ENCODE peak calls at places on chromosomes 16 and 17, in eight cellular contexts. Z, V, M, D, F, N, B and U are unnamed samples.

GRCh38 chr16:86201746-86202145 is 302.8 kb downstream of the IRF8 start:
- DNase-seq in Z (no peak), V (no peak), M (no peak), D (no peak), F (no peak), N (no peak), B (no peak), U (no peak)

GRCh38 chr16:87584975-87585374 is 17.3 kb upstream of the JPH3 start:
- DNase-seq in Z (no peak), V (no peak), M (no peak), D (no peak), F (no peak), N (no peak), B (no peak), U (no peak)

GRCh38 chr16:2025251-2025650 is 1.5 kb upstream of the NHERF2 start:
- DNase-seq in Z (no peak), V (no peak), M (no peak), D (no peak), F (no peak), N (no peak), B (no peak), U (no peak)

GRCh38 chr17:51999654-52000053 is 158.9 kb downstream of the CA10 start:
- DNase-seq in Z (no peak), V (no peak), M (no peak), D (no peak), F (no peak), N (no peak), B (no peak), U (no peak)

GRCh38 chr16:21656795-21657768 is 4.7 kb upstream of the IGSF6 start:
- DNase-seq in Z (peak), V (peak), M (peak), D (no peak), F (no peak), N (no peak), B (no peak), U (no peak)

GRCh38 chr17:47846741-47847340 is 4.1 kb downstream of the SP6 start:
- DNase-seq in Z (no peak), V (no peak), M (no peak), D (no peak), F (no peak), N (no peak), B (no peak), U (no peak)

GRCh38 chr16:54651440-54651839 is 279.2 kb upstream of the IRX5 start:
- DNase-seq in Z (no peak), V (no peak), M (no peak), D (no peak), F (no peak), N (no peak), B (no peak), U (no peak)

GRCh38 chr16:68490829-68491575 is 42.7 kb upstream of the SMPD3 start:
- DNase-seq in Z (peak), V (peak), M (peak), D (peak), F (peak), N (no peak), B (peak), U (no peak)

GRCh38 chr16:720990-721764 is at the start of gene ANTKMT:
- DNase-seq in Z (peak), V (peak), M (peak), D (no peak), F (peak), N (peak), B (peak), U (peak)

GRCh38 chr16:65249768-65250167 is 127.9 kb upstream of the CDH11 start:
- DNase-seq in Z (peak), V (peak), M (no peak), D (peak), F (no peak), N (peak), B (no peak), U (no peak)

GRCh38 chr17:63955232-63955631 is 17.5 kb downstream of the SCN4A start:
- DNase-seq in Z (no peak), V (no peak), M (no peak), D (no peak), F (no peak), N (no peak), B (no peak), U (no peak)

GRCh38 chr17:63950940-63951907 is 19.1 kb upstream of the CD79B start:
- DNase-seq in Z (peak), V (peak), M (peak), D (no peak), F (peak), N (no peak), B (peak), U (no peak)

GRCh38 chr17:63955791-63956190 is 16.9 kb downstream of the SCN4A start:
- DNase-seq in Z (no peak), V (no peak), M (no peak), D (no peak), F (no peak), N (no peak), B (no peak), U (no peak)

GRCh38 chr17:63956296-63956920 is 16.3 kb downstream of the SCN4A start:
- DNase-seq in Z (no peak), V (no peak), M (no peak), D (no peak), F (no peak), N (no peak), B (no peak), U (no peak)

DNA sequence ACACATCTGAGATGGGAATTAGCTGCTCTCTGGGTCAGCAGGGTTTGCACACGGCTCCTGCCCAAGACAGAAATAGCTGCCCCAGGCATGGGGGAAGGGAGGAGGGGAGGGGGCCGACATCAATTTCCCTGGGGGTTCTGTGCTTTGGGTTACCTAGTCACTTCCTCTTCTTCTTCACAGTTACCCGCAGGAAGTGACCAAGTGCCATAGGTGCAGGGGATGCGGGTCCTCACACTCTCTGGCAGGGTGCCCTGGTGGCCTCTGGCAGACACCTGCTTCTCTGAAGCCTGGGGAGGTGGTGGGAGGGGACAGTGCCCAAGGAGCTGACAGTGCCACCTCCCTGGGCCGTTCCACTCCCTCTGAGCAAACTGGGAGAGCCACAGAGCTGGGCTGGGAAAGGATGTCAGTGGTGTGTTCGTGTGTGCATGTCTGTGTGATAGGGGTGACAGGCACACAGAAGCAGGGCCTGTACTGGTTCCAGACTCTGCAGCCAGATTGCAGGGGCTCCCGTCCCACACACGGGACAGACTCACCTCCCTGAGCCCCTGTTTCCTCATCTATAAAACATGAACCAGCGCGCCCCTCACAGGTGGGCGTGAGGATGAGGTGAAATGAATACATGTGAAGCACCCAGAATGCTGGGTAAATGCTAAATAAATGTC is 18.2 kb downstream of the SCN4A start:
- DNase-seq in Z (no peak), V (no peak), M (no peak), D (no peak), F (no peak), N (no peak), B (peak), U (peak)
- TF ChIP-seq CTCF in Z (no peak), V (no peak), M (no peak), D (no peak), F (no peak), N (no peak), B (no peak), U (no peak)

GRCh38 chr17:77214328-77214727 is 73.6 kb downstream of the SEC14L1 start:
- DNase-seq in Z (no peak), V (no peak), M (no peak), D (no peak), F (no peak), N (no peak), B (no peak), U (no peak)

GRCh38 chr17:77213778-77214132 is 73.0 kb downstream of the SEC14L1 start:
- DNase-seq in Z (no peak), V (no peak), M (no peak), D (no peak), F (no peak), N (no peak), B (no peak), U (no peak)

GRCh38 chr17:77212833-77213777 is 72.3 kb downstream of the SEC14L1 start:
- DNase-seq in Z (no peak), V (no peak), M (no peak), D (no peak), F (no peak), N (no peak), B (no peak), U (no peak)

GRCh38 chr17:77215281-77215680 is 74.5 kb downstream of the SEC14L1 start:
- DNase-seq in Z (no peak), V (no peak), M (no peak), D (no peak), F (no peak), N (no peak), B (no peak), U (no peak)

DNA sequence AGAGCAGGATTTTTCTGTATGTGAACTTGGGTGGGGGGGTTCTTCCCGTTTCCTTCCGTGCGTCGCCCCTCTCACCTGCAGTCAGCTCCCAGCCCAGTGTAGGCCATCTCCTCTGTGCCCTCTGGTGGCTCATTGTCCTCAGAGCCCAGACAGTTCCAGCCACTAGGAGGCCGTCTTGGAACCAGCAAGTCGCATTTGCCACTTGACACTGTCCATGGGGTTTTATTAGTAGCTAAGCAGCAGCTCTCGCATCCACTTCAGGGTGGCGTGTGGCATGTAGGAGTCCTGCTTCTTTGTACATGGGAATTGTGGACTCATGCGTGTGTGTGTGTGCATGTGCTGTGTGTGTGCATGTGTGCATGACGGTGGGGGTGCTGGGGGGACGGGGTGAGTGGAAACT is 74.0 kb downstream of the SEC14L1 start:
- DNase-seq in Z (peak), V (peak), M (peak), D (no peak), F (no peak), N (no peak), B (peak), U (no peak)
- TF ChIP-seq CTCF in Z (no peak), V (no peak), M (peak), D (no peak), F (peak), N (peak), B (peak), U (peak)

GRCh38 chr17:14805348-14805747 is 459.8 kb downstream of the PMP22 start:
- DNase-seq in Z (no peak), V (no peak), M (peak), D (no peak), F (no peak), N (no peak), B (no peak), U (no peak)
- TF ChIP-seq CTCF in Z (no peak), V (no peak), M (peak), D (no peak), F (no peak), N (no peak), B (no peak), U (no peak)

DNA sequence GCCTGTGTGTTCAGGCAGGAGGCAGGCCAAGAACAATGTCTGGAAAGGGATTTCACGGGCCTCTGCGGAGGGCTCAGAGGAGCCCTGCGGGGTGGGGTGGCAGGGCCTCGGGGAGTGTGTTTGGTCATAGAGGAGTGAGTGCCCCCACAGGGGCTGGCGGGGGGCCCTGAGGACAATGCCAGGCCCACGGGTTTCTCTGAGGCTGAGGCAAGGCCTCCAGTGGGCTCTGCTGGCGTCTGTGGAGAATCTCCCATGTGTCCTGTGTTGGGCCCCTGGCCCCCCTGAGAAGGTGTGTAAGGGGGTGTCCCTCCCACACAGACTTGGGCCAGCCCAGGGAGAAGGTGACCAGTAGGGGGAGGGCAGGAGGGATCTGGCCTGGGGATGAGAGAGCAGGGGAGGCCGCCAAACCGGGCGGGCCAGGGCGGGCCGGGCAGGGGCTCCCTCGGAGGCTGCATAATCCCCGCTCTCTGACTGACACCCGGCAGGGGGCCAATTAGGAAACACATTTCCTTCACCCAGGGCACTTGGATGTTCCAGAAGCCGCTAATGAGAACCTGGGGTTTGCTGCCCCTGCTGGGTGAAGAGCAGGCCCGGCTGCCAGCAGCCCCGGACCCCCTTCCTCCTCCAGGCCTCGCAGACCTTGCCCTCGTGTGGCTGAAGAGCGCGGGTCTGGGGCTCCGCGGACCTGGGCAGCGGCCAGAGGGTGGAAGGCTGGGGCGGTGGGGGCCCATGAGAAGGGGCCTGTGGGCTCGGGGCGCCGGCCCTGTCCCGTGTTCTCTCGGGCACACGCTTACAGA is 204.2 kb downstream of the NTN1 start:
- DNase-seq in Z (no peak), V (no peak), M (no peak), D (no peak), F (no peak), N (no peak), B (no peak), U (no peak)
- TF ChIP-seq CTCF in Z (no peak), V (no peak), M (no peak), D (no peak), F (no peak), N (no peak), B (no peak), U (no peak)

GRCh38 chr17:78343433-78344201 is 16.3 kb downstream of the SOCS3 start:
- DNase-seq in Z (peak), V (peak), M (no peak), D (no peak), F (no peak), N (no peak), B (peak), U (peak)

GRCh38 chr17:78342438-78343098 is 17.3 kb downstream of the SOCS3 start:
- DNase-seq in Z (peak), V (no peak), M (peak), D (no peak), F (no peak), N (no peak), B (no peak), U (peak)

GRCh38 chr17:78343099-78343432 is 16.8 kb downstream of the SOCS3 start:
- DNase-seq in Z (peak), V (peak), M (no peak), D (peak), F (no peak), N (no peak), B (peak), U (no peak)

GRCh38 chr17:78340183-78340955 is 19.5 kb downstream of the SOCS3 start:
- DNase-seq in Z (no peak), V (no peak), M (no peak), D (no peak), F (no peak), N (no peak), B (no peak), U (no peak)

GRCh38 chr17:78341559-78342437 is 18.1 kb downstream of the SOCS3 start:
- DNase-seq in Z (peak), V (peak), M (peak), D (no peak), F (peak), N (peak), B (peak), U (no peak)
- TF ChIP-seq CTCF in Z (no peak), V (no peak), M (no peak), D (no peak), F (no peak), N (no peak), B (no peak), U (no peak)

GRCh38 chr16:17970816-17971291 is 365.7 kb downstream of the NPIPA8 start:
- DNase-seq in Z (peak), V (peak), M (no peak), D (peak), F (no peak), N (no peak), B (no peak), U (no peak)
- TF ChIP-seq CTCF in Z (no peak), V (no peak), M (no peak), D (no peak), F (no peak), N (peak), B (no peak), U (no peak)

GRCh38 chr17:55480907-55481306 is 30.3 kb downstream of the SMIM36 start:
- DNase-seq in Z (no peak), V (no peak), M (no peak), D (no peak), F (no peak), N (no peak), B (no peak), U (no peak)
- TF ChIP-seq CTCF in Z (no peak), V (no peak), M (no peak), D (no peak), F (no peak), N (no peak), B (no peak), U (no peak)

GRCh38 chr16:49767414-49767813 is 88.5 kb downstream of the ZNF423 start:
- DNase-seq in Z (no peak), V (no peak), M (no peak), D (no peak), F (no peak), N (no peak), B (no peak), U (no peak)

GRCh38 chr16:49760815-49761214 is 95.1 kb downstream of the ZNF423 start:
- DNase-seq in Z (no peak), V (no peak), M (no peak), D (no peak), F (no peak), N (no peak), B (no peak), U (no peak)

GRCh38 chr16:49763826-49764225 is 92.1 kb downstream of the ZNF423 start:
- DNase-seq in Z (no peak), V (no peak), M (no peak), D (no peak), F (no peak), N (no peak), B (no peak), U (no peak)

GRCh38 chr16:49767998-49768397 is 87.9 kb downstream of the ZNF423 start:
- DNase-seq in Z (no peak), V (no peak), M (no peak), D (no peak), F (no peak), N (no peak), B (no peak), U (no peak)

DNA sequence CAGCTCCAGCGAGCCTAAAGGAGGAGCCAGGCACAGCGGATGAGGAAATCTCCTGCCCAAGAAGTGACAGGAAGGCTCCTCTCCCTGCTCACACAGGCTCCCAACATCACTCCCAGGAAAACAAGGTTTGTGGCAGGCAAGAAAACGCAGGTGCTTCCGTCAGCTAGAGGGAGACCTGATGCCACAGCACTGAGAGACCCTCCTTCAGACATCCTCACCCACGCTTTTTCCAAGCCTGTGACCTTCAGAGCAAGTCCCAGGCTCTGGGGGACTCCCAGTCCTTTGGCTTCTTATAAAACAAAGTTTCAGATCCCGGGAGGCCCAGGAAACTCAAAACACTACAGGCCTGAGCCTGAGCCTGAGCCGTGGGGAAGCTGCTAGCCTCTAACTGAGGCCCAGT is 89.6 kb downstream of the ZNF423 start:
- DNase-seq in Z (no peak), V (no peak), M (no peak), D (no peak), F (no peak), N (no peak), B (no peak), U (no peak)
- TF ChIP-seq CTCF in Z (no peak), V (no peak), M (no peak), D (no peak), F (no peak), N (no peak), B (no peak), U (no peak)

GRCh38 chr17:32490101-32490482 is 3.3 kb downstream of the CDK5R1 start:
- DNase-seq in Z (no peak), V (no peak), M (no peak), D (no peak), F (no peak), N (no peak), B (no peak), U (no peak)
- TF ChIP-seq CTCF in Z (no peak), V (no peak), M (no peak), D (no peak), F (no peak), N (no peak), B (no peak), U (no peak)

DNA sequence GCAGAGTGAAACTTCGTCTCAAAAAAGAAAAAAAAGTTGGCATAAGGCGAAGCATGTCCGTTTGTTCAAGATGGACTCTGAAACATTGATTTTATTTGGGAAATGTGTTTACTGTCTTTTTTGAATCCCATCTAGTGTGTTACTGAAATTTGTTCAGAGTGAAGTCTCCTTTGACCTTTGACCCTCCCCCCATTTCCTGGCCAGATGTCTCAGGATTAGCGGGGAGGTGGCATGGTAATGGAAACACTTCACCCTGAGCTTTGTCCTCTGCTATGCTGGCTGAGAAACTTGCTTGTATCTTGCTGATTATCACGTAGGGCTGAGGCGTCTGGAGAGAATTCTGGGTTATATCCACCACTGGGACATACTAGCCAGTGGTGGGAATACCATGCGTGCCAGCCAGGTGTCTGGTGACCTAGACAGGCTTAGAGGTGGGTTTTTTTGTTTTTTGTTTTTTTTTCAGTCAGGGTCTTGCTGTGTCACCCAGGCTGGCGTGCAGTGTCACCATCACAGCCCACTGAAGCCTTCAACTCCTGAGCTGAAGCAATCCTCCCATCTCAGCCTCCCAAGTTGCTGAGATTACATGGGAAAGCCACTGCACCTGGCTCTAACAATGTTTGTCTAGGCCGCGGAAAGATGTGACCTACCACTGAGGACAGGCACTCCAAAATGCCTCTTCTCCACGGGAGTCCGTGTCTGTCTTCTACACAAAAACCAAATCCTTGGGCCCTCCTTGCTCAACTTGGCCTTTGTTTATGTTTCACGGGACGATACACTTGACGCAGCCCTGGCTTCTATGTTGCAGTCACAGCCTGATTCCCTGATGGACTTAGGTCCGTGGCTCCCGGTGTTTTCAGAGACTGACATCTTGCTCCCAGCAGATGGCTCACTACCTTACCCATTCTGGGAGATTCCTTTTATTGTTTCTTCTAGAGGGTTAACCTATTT is 6.6 kb upstream of the GALK1 start:
- DNase-seq in Z (no peak), V (peak), M (no peak), D (no peak), F (no peak), N (no peak), B (peak), U (no peak)
- TF ChIP-seq CTCF in Z (no peak), V (no peak), M (peak), D (no peak), F (no peak), N (no peak), B (no peak), U (no peak)